ENCODE peak calls at places on chromosomes 16 and 17, in eight cellular contexts. S is HL-60, T is HT-29, P is astrocyte of the spinal cord, N is NCI-H1092, Q is progenitor cell of endocrine pancreas, J is COLO829, O is MM.1S. F is an unnamed sample.

GRCh38 chr17:13597723-13598347 is 3.9 kb downstream of the HS3ST3A1 start:
- DNase-seq in S (peak; percentile 5), T (peak; percentile 27), P (peak; percentile 78), N (no peak), Q (no peak), J (peak; percentile 26), O (peak; percentile 22), F (peak; percentile 54)

GRCh38 chr16:28549301-28549899 is 4.3 kb upstream of the SGF29 start:
- DNase-seq in S (peak; percentile 68), T (peak; percentile 44), P (peak; percentile 38), N (no peak), Q (no peak), J (no peak), O (peak; percentile 41), F (peak; percentile 39)

GRCh38 chr16:84789431-84789830 is 30.4 kb upstream of the CRISPLD2 start:
- DNase-seq in S (no peak), T (no peak), P (no peak), N (no peak), Q (no peak), J (no peak), O (no peak), F (no peak)

GRCh38 chr16:46972971-46973456 is 460 bp downstream of the DNAJA2 start:
- DNase-seq in S (no peak), T (no peak), P (no peak), N (no peak), Q (peak; percentile 33), J (no peak), O (peak; percentile 13), F (no peak)

GRCh38 chr17:64261422-64262124 is 1.5 kb downstream of the TEX2 start:
- DNase-seq in S (no peak), T (no peak), P (no peak), N (no peak), Q (no peak), J (no peak), O (no peak), F (no peak)

GRCh38 chr17:58335779-58336455 is 7.3 kb upstream of the TSPOAP1 start:
- DNase-seq in S (peak; percentile 95), T (peak; percentile 60), P (no peak), N (no peak), Q (no peak), J (no peak), O (peak; percentile 91), F (no peak)

GRCh38 chr16:3577302-3577752 is at the start of gene NLRC3:
- DNase-seq in S (peak; percentile 34), T (no peak), P (no peak), N (no peak), Q (no peak), J (no peak), O (no peak), F (no peak)

GRCh38 chr17:229945-230235 is 48.4 kb upstream of the DOC2B start:
- DNase-seq in S (no peak), T (no peak), P (no peak), N (no peak), Q (no peak), J (no peak), O (no peak), F (no peak)

GRCh38 chr17:67095803-67096202 is 51.4 kb downstream of the CACNG1 start:
- DNase-seq in S (no peak), T (no peak), P (peak; percentile 41), N (no peak), Q (no peak), J (no peak), O (no peak), F (peak; percentile 7)

GRCh38 chr17:71405101-71405500 is 715.7 kb upstream of the SOX9 start:
- DNase-seq in S (no peak), T (no peak), P (no peak), N (no peak), Q (no peak), J (no peak), O (no peak), F (no peak)

GRCh38 chr17:6413073-6413472 is 21.8 kb downstream of the AIPL1 start:
- DNase-seq in S (peak; percentile 2), T (peak; percentile 44), P (peak; percentile 43), N (no peak), Q (no peak), J (peak; percentile 48), O (peak; percentile 71), F (peak; percentile 52)

GRCh38 chr17:37781451-37781850 is 36.6 kb upstream of the HNF1B start:
- DNase-seq in S (no peak), T (no peak), P (no peak), N (no peak), Q (no peak), J (no peak), O (no peak), F (no peak)

GRCh38 chr16:12452549-12452948 is 351.1 kb downstream of the CPPED1 start:
- DNase-seq in S (no peak), T (no peak), P (no peak), N (no peak), Q (no peak), J (no peak), O (no peak), F (no peak)

GRCh38 chr17:40321502-40322416 is 12.8 kb downstream of the RARA start:
- DNase-seq in S (peak; percentile 50), T (no peak), P (no peak), N (no peak), Q (no peak), J (no peak), O (peak; percentile 65), F (no peak)

GRCh38 chr17:42518755-42519545 is 17.1 kb upstream of the NAGLU start:
- DNase-seq in S (no peak), T (peak; percentile 69), P (peak; percentile 26), N (no peak), Q (no peak), J (no peak), O (no peak), F (peak; percentile 6)

GRCh38 chr17:72719582-72720493 is 372.6 kb downstream of the SLC39A11 start:
- DNase-seq in S (peak; percentile 84), T (no peak), P (peak; percentile 92), N (no peak), Q (no peak), J (no peak), O (no peak), F (no peak)